ENCODE peak calls at places on chromosomes 2 and 18, in seven cellular contexts. N is astrocyte; B is kidney glomerular epithelial cell; Q is endothelial cell; Y is stimulated activated CD4-positive, alpha-beta T cell treated with anti-CD3 and anti-CD28 coated beads, TNF-alpha, amount 100 ng/mL, for 48 hours; U is GM19239; A is tibial artery. W is an unnamed sample.

GRCh38 chr2:217694296-217694695 is 308.5 kb downstream of the TNS1 start:
- DNase-seq in B (no peak), U (no peak), Y (no peak), Q (no peak), N (no peak), A (no peak), W (no peak)

GRCh38 chr2:54486766-54487165 is 30.6 kb downstream of the SPTBN1 start:
- DNase-seq in U (no peak), Y (no peak), B (no peak), Q (no peak), A (no peak), N (peak; percentile 44), W (no peak)

GRCh38 chr2:120312076-120312475 is 33.9 kb upstream of the INHBB start:
- DNase-seq in U (no peak), Q (no peak), Y (no peak), B (no peak), N (no peak), A (no peak), W (no peak)

GRCh38 chr2:105779394-105779793 is 34.7 kb downstream of the NCK2 start:
- DNase-seq in U (no peak), B (no peak), Y (no peak), Q (no peak), A (no peak), N (no peak), W (no peak)

GRCh38 chr2:235433860-235434259 is 60.0 kb upstream of the AGAP1 start:
- DNase-seq in U (no peak), Y (no peak), Q (no peak), B (no peak), A (peak; percentile 81), N (peak; percentile 14), W (no peak)

GRCh38 chr2:107094450-107094986 is 208.6 kb upstream of the ST6GAL2 start:
- DNase-seq in Q (no peak), U (no peak), B (no peak), A (no peak), Y (no peak), N (no peak), W (no peak)

GRCh38 chr18:54148151-54148550 is 76.3 kb downstream of the MBD2 start:
- DNase-seq in Y (no peak), A (no peak), U (no peak), Q (no peak), N (no peak), B (no peak), W (no peak)

GRCh38 chr2:208440716-208441115 is 34.1 kb downstream of the PTH2R start:
- DNase-seq in B (no peak), Y (no peak), A (no peak), U (no peak), N (no peak), Q (no peak), W (no peak)

GRCh38 chr2:67626076-67626475 is 228.9 kb downstream of the ETAA1 start:
- DNase-seq in A (no peak), Q (no peak), B (no peak), U (no peak), Y (no peak), N (no peak), W (no peak)

GRCh38 chr2:38602136-38602731 is 494 bp downstream of the HNRNPLL start:
- DNase-seq in Q (peak; percentile 57), N (no peak), B (no peak), A (peak; percentile 85), Y (no peak), U (no peak), W (no peak)

GRCh38 chr18:38006541-38006940 is 440.9 kb upstream of the CELF4 start:
- DNase-seq in Q (no peak), A (no peak), U (no peak), B (no peak), N (no peak), Y (no peak), W (no peak)

GRCh38 chr2:171318463-171318934 is 115.3 kb downstream of the METTL8 start:
- DNase-seq in B (no peak), N (peak; percentile 26), U (no peak), Q (no peak), A (no peak), Y (no peak), W (no peak)

GRCh38 chr2:71894266-71894665 is 253.4 kb downstream of the CYP26B1 start:
- DNase-seq in Q (no peak), A (no peak), U (no peak), Y (no peak), B (no peak), N (no peak), W (no peak)

GRCh38 chr2:164689020-164689419 is 67.7 kb upstream of the GRB14 start:
- DNase-seq in B (peak; percentile 64), U (no peak), A (no peak), Q (no peak), Y (no peak), N (peak; percentile 19), W (no peak)